ENCODE peak calls at places on chromosomes 5 and 9, in four cellular contexts. R is BJ; F is activated CD8-positive, alpha-beta T cell treated with anti-CD3 and anti-CD28 coated beads for 36 hours; G is A549. C is an unnamed sample.

GRCh38 chr5:145996135-145996534 is 59.8 kb downstream of the SH3RF2 start:
- DNase-seq in F (no peak), R (no peak), G (no peak), C (no peak)

GRCh38 chr5:63249960-63250359 is 671.3 kb downstream of the LRRC70 start:
- DNase-seq in G (no peak), R (no peak), F (no peak), C (no peak)

GRCh38 chr9:112554516-112554915 is 67.9 kb downstream of the KIAA1958 start:
- DNase-seq in F (no peak), G (no peak), R (no peak), C (no peak)

GRCh38 chr5:72499730-72500129 is 7.5 kb downstream of the ZNF366 start:
- DNase-seq in F (no peak), G (no peak), R (no peak), C (no peak)

GRCh38 chr5:28548856-28549255 is 1510.5 kb upstream of the CDH9 start:
- DNase-seq in R (no peak), G (no peak), F (no peak), C (no peak)

GRCh38 chr9:75869236-75869635 is 21.2 kb upstream of the PCSK5 start:
- DNase-seq in R (no peak), G (no peak), F (no peak), C (no peak)

GRCh38 chr5:166117062-166117743 is 2174.2 kb upstream of the WWC1 start:
- DNase-seq in F (no peak), G (no peak), R (no peak), C (no peak)

GRCh38 chr5:20113031-20113685 is 125.2 kb upstream of the CDH18 start:
- DNase-seq in F (no peak), R (no peak), G (no peak), C (no peak)

GRCh38 chr5:8340739-8341344 is 471.9 kb downstream of the MTRR start:
- DNase-seq in F (no peak), G (peak), R (no peak), C (no peak)

GRCh38 chr9:98437458-98438034 is 182.1 kb upstream of the TBC1D2 start:
- DNase-seq in R (no peak), F (no peak), G (no peak), C (no peak)

GRCh38 chr5:67063055-67063454 is 133.5 kb downstream of the CD180 start:
- DNase-seq in R (no peak), G (no peak), F (no peak), C (no peak)

GRCh38 chr5:172919525-172920446 is 39.4 kb upstream of the RPL26L1 start:
- DNase-seq in F (no peak), R (no peak), G (no peak), C (no peak)

GRCh38 chr5:143179126-143179740 is 224.3 kb downstream of the NR3C1 start:
- DNase-seq in F (no peak), R (no peak), G (no peak), C (no peak)

GRCh38 chr5:36073595-36074216 is 7.0 kb upstream of the UGT3A2 start:
- DNase-seq in G (peak), F (peak), R (no peak), C (peak)

GRCh38 chr5:61120534-61120933 is 41.7 kb downstream of the SMIM15 start:
- DNase-seq in F (no peak), G (no peak), R (no peak), C (no peak)

GRCh38 chr5:120604898-120605297 is 140.8 kb downstream of the PRR16 start:
- DNase-seq in G (peak), F (no peak), R (peak), C (no peak)

GRCh38 chr5:154782326-154782725 is 27.1 kb downstream of the LARP1 start:
- DNase-seq in F (no peak), G (no peak), R (no peak), C (no peak)

GRCh38 chr5:59615272-59615671 is 278.3 kb downstream of the PDE4D start:
- DNase-seq in R (no peak), F (no peak), G (no peak), C (no peak)

GRCh38 chr5:56356876-56357160 is 123.7 kb upstream of the ANKRD55 start:
- DNase-seq in G (no peak), F (no peak), R (no peak), C (no peak)

GRCh38 chr5:423626-424258 is 19.2 kb upstream of the EXOC3 start:
- DNase-seq in G (no peak), R (no peak), F (peak), C (no peak)

GRCh38 chr9:74499770-74500583 is 2.8 kb downstream of the RORB start:
- DNase-seq in F (no peak), R (no peak), G (no peak), C (peak)

GRCh38 chr9:81664638-81665513 is 24.5 kb downstream of the TLE1 start:
- DNase-seq in F (no peak), G (no peak), R (no peak), C (no peak)

GRCh38 chr9:36222449-36222848 is 31.7 kb downstream of the CLTA start:
- DNase-seq in R (no peak), F (no peak), G (peak), C (no peak)

GRCh38 chr5:104218200-104218599 is 655.6 kb upstream of the NUDT12 start:
- DNase-seq in F (no peak), G (no peak), R (no peak), C (no peak)

GRCh38 chr5:43676083-43676840 is 73.3 kb downstream of the NNT start:
- DNase-seq in F (no peak), R (no peak), G (no peak), C (no peak)

GRCh38 chr5:79122963-79123362 is 11.4 kb downstream of the BHMT start:
- DNase-seq in G (no peak), R (no peak), F (no peak), C (no peak)

GRCh38 chr5:174532453-174533126 is 191.8 kb upstream of the MSX2 start:
- DNase-seq in R (peak), G (peak), F (peak), C (no peak)

GRCh38 chr5:121954086-121954485 is 7.7 kb upstream of the SRFBP1 start:
- DNase-seq in F (no peak), G (no peak), R (no peak), C (no peak)
- TF ChIP-seq CTCF in F (no peak), G (no peak), R (no peak), C (no peak)

DNA sequence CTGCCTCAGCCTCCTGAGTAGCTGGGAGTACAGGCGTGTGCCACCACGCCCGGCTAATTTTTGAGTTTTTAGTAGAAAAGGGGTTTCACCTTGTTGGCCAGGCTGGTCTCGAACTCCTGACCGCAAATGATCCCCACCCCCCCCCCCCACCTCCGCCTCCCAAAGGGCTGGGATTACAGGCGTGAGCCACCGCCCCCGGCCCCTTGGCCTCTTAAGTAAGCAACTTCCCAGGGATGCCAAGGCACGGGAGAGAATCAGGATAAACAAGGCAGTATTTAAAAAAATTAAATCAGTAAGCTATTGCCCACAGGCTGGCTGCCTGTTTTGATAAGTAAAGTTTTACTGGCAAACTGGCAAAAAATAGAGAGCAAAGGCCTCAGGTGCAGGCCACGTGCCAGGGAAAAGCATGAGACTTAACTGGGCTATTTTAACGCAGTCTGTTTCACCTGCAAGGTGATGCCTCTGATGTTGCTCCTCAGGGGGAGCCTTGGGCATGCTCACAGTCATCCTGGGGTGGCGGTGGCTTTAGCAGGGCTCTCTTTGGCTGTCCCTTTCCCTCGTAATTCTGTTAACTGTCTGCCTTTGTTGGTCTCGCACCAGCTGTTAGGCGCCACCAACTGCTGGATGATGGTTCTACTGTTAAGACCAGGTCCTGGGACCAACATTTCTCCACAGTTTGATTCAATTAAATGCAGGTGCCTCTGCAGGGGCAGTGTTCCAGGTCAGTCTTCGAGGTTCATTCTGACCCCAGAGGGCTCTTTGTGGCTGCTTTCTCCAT is 19.4 kb upstream of the RNF130 start:
- DNase-seq in R (no peak), F (peak), G (peak), C (no peak)
- TF ChIP-seq CTCF in R (peak), F (no peak), G (peak), C (no peak)

DNA sequence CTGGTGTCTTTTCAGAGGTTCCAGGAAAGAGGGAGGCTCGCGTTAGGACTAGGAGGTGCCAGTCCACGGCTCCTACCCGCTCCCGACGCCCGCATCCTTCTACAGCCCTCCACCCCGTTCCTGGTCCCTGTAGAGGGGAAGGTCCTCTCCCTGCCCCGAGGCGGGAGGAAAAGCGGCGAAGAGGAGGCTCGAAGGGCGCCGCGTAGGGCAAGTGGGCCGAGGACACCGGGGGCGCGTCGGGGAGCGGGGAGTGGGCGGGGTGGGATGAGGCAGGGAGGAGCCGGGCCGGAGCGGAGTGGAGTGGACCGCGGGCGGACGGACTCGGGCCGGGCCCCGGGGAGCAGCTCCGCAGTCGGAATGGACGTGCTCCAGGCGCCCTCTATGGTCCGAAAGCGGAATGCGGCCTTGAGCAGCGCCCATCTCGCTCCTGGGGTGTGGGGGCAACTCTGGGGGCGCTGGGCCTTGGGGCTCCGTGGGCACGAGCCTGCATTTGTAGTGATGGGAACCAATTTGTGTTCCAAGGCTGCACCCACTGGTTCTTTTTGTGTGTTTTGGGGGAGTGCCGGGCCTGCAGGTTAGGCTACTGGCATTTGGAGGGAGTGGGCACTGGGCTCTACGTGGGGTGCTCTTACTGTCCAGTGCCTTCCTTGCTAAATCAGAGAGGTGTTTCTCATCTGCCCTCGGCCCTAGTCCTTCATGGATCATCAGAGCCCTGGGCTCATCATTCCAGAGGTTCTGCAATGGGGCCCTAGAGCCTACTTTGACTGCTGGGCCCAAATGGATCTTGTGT is 7.3 kb downstream of the IRX1 start:
- DNase-seq in F (peak), G (no peak), R (no peak), C (no peak)
- TF ChIP-seq CTCF in F (peak), G (no peak), R (peak), C (no peak)

DNA sequence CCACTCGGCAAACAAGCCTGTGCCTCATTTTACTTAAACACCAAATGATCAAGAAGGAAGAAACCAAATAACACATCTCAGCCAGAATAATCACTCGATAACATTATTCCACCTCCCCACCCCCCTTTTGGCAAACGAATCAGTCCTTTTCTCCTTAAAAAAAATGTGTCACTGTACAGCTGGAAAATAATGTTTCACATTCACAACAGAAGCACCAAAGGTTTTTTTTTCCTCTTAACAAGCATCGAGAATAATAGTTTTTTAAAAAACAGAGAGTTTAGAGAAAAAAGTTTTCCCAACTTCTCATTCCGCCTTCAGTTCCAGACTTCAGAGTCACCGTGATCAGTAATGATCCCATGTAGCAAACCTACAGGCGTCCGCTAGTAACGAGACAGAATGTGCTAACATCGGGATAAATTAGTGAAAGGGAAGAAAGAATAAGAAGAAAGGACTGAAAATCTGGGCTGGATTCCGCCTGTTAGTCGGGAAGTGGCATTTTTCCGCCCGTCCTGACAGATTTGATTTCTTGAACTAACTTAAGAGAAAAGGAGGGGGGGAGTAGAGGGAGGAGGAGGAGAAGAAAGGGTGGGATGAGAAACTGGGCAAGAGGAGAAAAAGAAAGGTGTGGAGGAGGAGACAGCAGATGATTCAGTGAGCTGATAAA is at the start of gene ZNF608:
- DNase-seq in G (peak), R (no peak), F (no peak), C (no peak)
- TF ChIP-seq CTCF in G (no peak), R (no peak), F (no peak), C (no peak)

GRCh38 chr9:118223111-118223510 is 518.9 kb downstream of the TLR4 start:
- DNase-seq in R (no peak), F (no peak), G (no peak), C (no peak)

DNA sequence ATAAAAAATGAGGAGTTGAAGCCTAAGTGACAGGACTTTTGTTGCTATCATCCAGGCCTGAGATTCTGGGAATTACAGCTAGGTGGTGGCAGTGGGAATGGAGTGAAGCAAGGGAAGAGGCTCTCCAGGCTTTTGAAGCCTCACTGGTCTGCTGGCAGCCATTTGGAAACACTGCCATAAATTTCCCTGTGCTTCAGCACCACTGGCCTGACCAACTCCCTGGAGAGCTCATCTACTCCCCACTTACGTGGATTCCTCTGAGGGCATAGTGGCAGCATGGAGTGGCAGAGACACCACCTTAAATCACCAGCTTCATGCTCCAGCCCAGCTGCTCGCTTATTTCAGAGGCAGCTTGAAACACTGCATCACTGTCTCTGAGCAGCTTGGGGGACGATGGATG is 518.2 kb downstream of the TLR4 start:
- DNase-seq in F (no peak), R (no peak), G (peak), C (no peak)
- TF ChIP-seq CTCF in F (no peak), R (no peak), G (no peak), C (no peak)

DNA sequence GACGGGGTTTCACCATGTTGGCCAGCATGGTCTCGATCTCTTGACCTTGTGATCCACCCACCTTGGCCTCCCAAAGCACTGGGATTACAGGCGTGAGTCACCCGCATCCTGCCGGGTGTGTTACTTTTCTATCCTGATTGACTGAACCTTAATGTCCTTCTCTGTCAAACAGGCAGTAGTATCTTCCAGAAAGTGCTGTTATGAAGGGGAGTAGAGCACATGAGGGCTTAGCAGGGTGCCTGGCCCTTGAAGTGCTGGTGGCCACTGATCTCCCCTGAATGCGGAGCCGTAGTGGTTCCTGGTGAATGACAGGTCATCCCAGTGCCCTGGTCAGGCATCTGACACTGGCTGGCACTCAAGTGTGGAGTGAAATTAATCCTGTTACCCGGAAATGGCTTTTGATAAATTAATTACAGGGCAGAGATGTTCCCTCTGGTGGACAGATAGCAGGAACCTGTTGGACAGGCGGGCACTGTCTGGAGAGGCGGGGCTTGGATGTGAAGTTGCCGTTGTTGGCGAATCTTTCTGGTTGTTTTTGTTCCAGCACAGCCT is 28.4 kb downstream of the PRRC2B start:
- DNase-seq in F (no peak), R (no peak), G (peak), C (no peak)
- TF ChIP-seq CTCF in F (no peak), R (no peak), G (peak), C (no peak)